ENCODE peak calls at places on chromosomes 2 and 18, in nine cellular contexts. One of them, this sample, is unnamed.

GRCh38 chr2:225581906-225582305 is 182.4 kb downstream of the NYAP2 start:
- DNase-seq in lower leg skin: no peak
- DNase-seq in AG10803: no peak
- DNase-seq in naive thymus-derived CD8-positive, alpha-beta T cell: no peak
- DNase-seq in activated T-cell treated with anti-CD3 and anti-CD28 coated beads for 1 hour: no peak
- DNase-seq in naive B cell: no peak
- DNase-seq in amniotic stem cell: no peak
- DNase-seq in tibial artery: no peak
- DNase-seq in activated CD4-positive, alpha-beta T cell treated with anti-CD3 and anti-CD28 coated beads, Interleukin-2, amount 50 U/mL, for 48 hours: no peak
- DNase-seq in this sample: no peak

GRCh38 chr18:36808681-36809080 is 20.1 kb downstream of the TPGS2 start:
- DNase-seq in activated T-cell treated with anti-CD3 and anti-CD28 coated beads for 1 hour: no peak
- DNase-seq in AG10803: peak
- DNase-seq in lower leg skin: no peak
- DNase-seq in activated CD4-positive, alpha-beta T cell treated with anti-CD3 and anti-CD28 coated beads, Interleukin-2, amount 50 U/mL, for 48 hours: no peak
- DNase-seq in naive B cell: no peak
- DNase-seq in tibial artery: no peak
- DNase-seq in naive thymus-derived CD8-positive, alpha-beta T cell: no peak
- DNase-seq in amniotic stem cell: peak
- DNase-seq in this sample: peak

GRCh38 chr2:96116424-96116878 is at the start of gene ADRA2B:
- DNase-seq in activated CD4-positive, alpha-beta T cell treated with anti-CD3 and anti-CD28 coated beads, Interleukin-2, amount 50 U/mL, for 48 hours: peak
- DNase-seq in lower leg skin: no peak
- DNase-seq in amniotic stem cell: no peak
- DNase-seq in naive thymus-derived CD8-positive, alpha-beta T cell: peak
- DNase-seq in AG10803: no peak
- DNase-seq in activated T-cell treated with anti-CD3 and anti-CD28 coated beads for 1 hour: peak
- DNase-seq in naive B cell: peak
- DNase-seq in tibial artery: no peak
- DNase-seq in this sample: no peak

GRCh38 chr2:236569593-236569973 is at the start of gene ACKR3:
- DNase-seq in naive thymus-derived CD8-positive, alpha-beta T cell: peak
- DNase-seq in naive B cell: peak
- DNase-seq in AG10803: peak
- DNase-seq in lower leg skin: peak
- DNase-seq in amniotic stem cell: peak
- DNase-seq in activated CD4-positive, alpha-beta T cell treated with anti-CD3 and anti-CD28 coated beads, Interleukin-2, amount 50 U/mL, for 48 hours: peak
- DNase-seq in activated T-cell treated with anti-CD3 and anti-CD28 coated beads for 1 hour: peak
- DNase-seq in tibial artery: peak
- DNase-seq in this sample: peak

GRCh38 chr2:199457147-199458016 is at the start of gene SATB2:
- DNase-seq in AG10803: peak
- DNase-seq in activated T-cell treated with anti-CD3 and anti-CD28 coated beads for 1 hour: no peak
- DNase-seq in naive thymus-derived CD8-positive, alpha-beta T cell: no peak
- DNase-seq in activated CD4-positive, alpha-beta T cell treated with anti-CD3 and anti-CD28 coated beads, Interleukin-2, amount 50 U/mL, for 48 hours: no peak
- DNase-seq in tibial artery: no peak
- DNase-seq in lower leg skin: peak
- DNase-seq in naive B cell: no peak
- DNase-seq in amniotic stem cell: peak
- DNase-seq in this sample: no peak

GRCh38 chr2:72576861-72577260 is 249.0 kb downstream of the EXOC6B start:
- DNase-seq in amniotic stem cell: no peak
- DNase-seq in lower leg skin: no peak
- DNase-seq in AG10803: peak
- DNase-seq in tibial artery: no peak
- DNase-seq in activated CD4-positive, alpha-beta T cell treated with anti-CD3 and anti-CD28 coated beads, Interleukin-2, amount 50 U/mL, for 48 hours: no peak
- DNase-seq in naive B cell: no peak
- DNase-seq in naive thymus-derived CD8-positive, alpha-beta T cell: no peak
- DNase-seq in activated T-cell treated with anti-CD3 and anti-CD28 coated beads for 1 hour: no peak
- DNase-seq in this sample: no peak

GRCh38 chr2:233062946-233063268 is 2.8 kb downstream of the INPP5D start:
- DNase-seq in activated T-cell treated with anti-CD3 and anti-CD28 coated beads for 1 hour: no peak
- DNase-seq in naive thymus-derived CD8-positive, alpha-beta T cell: no peak
- DNase-seq in naive B cell: no peak
- DNase-seq in tibial artery: no peak
- DNase-seq in AG10803: no peak
- DNase-seq in amniotic stem cell: no peak
- DNase-seq in lower leg skin: no peak
- DNase-seq in activated CD4-positive, alpha-beta T cell treated with anti-CD3 and anti-CD28 coated beads, Interleukin-2, amount 50 U/mL, for 48 hours: no peak
- DNase-seq in this sample: no peak

GRCh38 chr18:56652802-56653201 is 1.6 kb downstream of the WDR7 start:
- DNase-seq in naive thymus-derived CD8-positive, alpha-beta T cell: no peak
- DNase-seq in naive B cell: no peak
- DNase-seq in tibial artery: no peak
- DNase-seq in lower leg skin: no peak
- DNase-seq in amniotic stem cell: no peak
- DNase-seq in AG10803: no peak
- DNase-seq in activated T-cell treated with anti-CD3 and anti-CD28 coated beads for 1 hour: no peak
- DNase-seq in activated CD4-positive, alpha-beta T cell treated with anti-CD3 and anti-CD28 coated beads, Interleukin-2, amount 50 U/mL, for 48 hours: no peak
- DNase-seq in this sample: no peak

GRCh38 chr2:42141687-42142475 is 27.3 kb upstream of the EML4 start:
- DNase-seq in amniotic stem cell: peak
- DNase-seq in naive B cell: peak
- DNase-seq in activated T-cell treated with anti-CD3 and anti-CD28 coated beads for 1 hour: no peak
- DNase-seq in AG10803: peak
- DNase-seq in activated CD4-positive, alpha-beta T cell treated with anti-CD3 and anti-CD28 coated beads, Interleukin-2, amount 50 U/mL, for 48 hours: peak
- DNase-seq in lower leg skin: peak
- DNase-seq in tibial artery: peak
- DNase-seq in naive thymus-derived CD8-positive, alpha-beta T cell: no peak
- DNase-seq in this sample: peak

GRCh38 chr2:147538088-147538487 is 306.7 kb upstream of the ACVR2A start:
- DNase-seq in AG10803: peak
- DNase-seq in tibial artery: no peak
- DNase-seq in naive B cell: no peak
- DNase-seq in amniotic stem cell: no peak
- DNase-seq in naive thymus-derived CD8-positive, alpha-beta T cell: no peak
- DNase-seq in activated CD4-positive, alpha-beta T cell treated with anti-CD3 and anti-CD28 coated beads, Interleukin-2, amount 50 U/mL, for 48 hours: no peak
- DNase-seq in lower leg skin: no peak
- DNase-seq in activated T-cell treated with anti-CD3 and anti-CD28 coated beads for 1 hour: no peak
- DNase-seq in this sample: no peak

GRCh38 chr2:176428943-176429469 is 159.8 kb downstream of the MTX2 start:
- DNase-seq in activated T-cell treated with anti-CD3 and anti-CD28 coated beads for 1 hour: no peak
- DNase-seq in AG10803: no peak
- DNase-seq in lower leg skin: no peak
- DNase-seq in naive thymus-derived CD8-positive, alpha-beta T cell: no peak
- DNase-seq in activated CD4-positive, alpha-beta T cell treated with anti-CD3 and anti-CD28 coated beads, Interleukin-2, amount 50 U/mL, for 48 hours: no peak
- DNase-seq in amniotic stem cell: no peak
- DNase-seq in tibial artery: no peak
- DNase-seq in naive B cell: no peak
- DNase-seq in this sample: no peak

GRCh38 chr2:222813177-222813843 is 47.5 kb upstream of the ACSL3 start:
- DNase-seq in AG10803: no peak
- DNase-seq in lower leg skin: no peak
- DNase-seq in tibial artery: no peak
- DNase-seq in activated CD4-positive, alpha-beta T cell treated with anti-CD3 and anti-CD28 coated beads, Interleukin-2, amount 50 U/mL, for 48 hours: peak
- DNase-seq in naive thymus-derived CD8-positive, alpha-beta T cell: no peak
- DNase-seq in amniotic stem cell: no peak
- DNase-seq in naive B cell: no peak
- DNase-seq in activated T-cell treated with anti-CD3 and anti-CD28 coated beads for 1 hour: no peak
- DNase-seq in this sample: no peak

GRCh38 chr18:10270160-10270571 is 184.3 kb upstream of the APCDD1 start:
- DNase-seq in activated CD4-positive, alpha-beta T cell treated with anti-CD3 and anti-CD28 coated beads, Interleukin-2, amount 50 U/mL, for 48 hours: no peak
- DNase-seq in activated T-cell treated with anti-CD3 and anti-CD28 coated beads for 1 hour: no peak
- DNase-seq in tibial artery: peak
- DNase-seq in amniotic stem cell: no peak
- DNase-seq in lower leg skin: no peak
- DNase-seq in naive B cell: no peak
- DNase-seq in naive thymus-derived CD8-positive, alpha-beta T cell: no peak
- DNase-seq in AG10803: peak
- DNase-seq in this sample: no peak

GRCh38 chr18:31424383-31424988 is 23.1 kb upstream of the DSG3 start:
- DNase-seq in activated CD4-positive, alpha-beta T cell treated with anti-CD3 and anti-CD28 coated beads, Interleukin-2, amount 50 U/mL, for 48 hours: peak
- DNase-seq in activated T-cell treated with anti-CD3 and anti-CD28 coated beads for 1 hour: no peak
- DNase-seq in amniotic stem cell: no peak
- DNase-seq in naive B cell: no peak
- DNase-seq in tibial artery: no peak
- DNase-seq in naive thymus-derived CD8-positive, alpha-beta T cell: no peak
- DNase-seq in lower leg skin: no peak
- DNase-seq in AG10803: no peak
- DNase-seq in this sample: no peak

GRCh38 chr18:49768051-49768391 is 45.3 kb downstream of the ACAA2 start:
- DNase-seq in activated CD4-positive, alpha-beta T cell treated with anti-CD3 and anti-CD28 coated beads, Interleukin-2, amount 50 U/mL, for 48 hours: peak
- DNase-seq in AG10803: peak
- DNase-seq in naive thymus-derived CD8-positive, alpha-beta T cell: no peak
- DNase-seq in lower leg skin: no peak
- DNase-seq in amniotic stem cell: no peak
- DNase-seq in activated T-cell treated with anti-CD3 and anti-CD28 coated beads for 1 hour: no peak
- DNase-seq in naive B cell: no peak
- DNase-seq in tibial artery: no peak
- DNase-seq in this sample: no peak

GRCh38 chr18:9771977-9772660 is 64.0 kb downstream of the RAB31 start:
- DNase-seq in activated T-cell treated with anti-CD3 and anti-CD28 coated beads for 1 hour: no peak
- DNase-seq in naive thymus-derived CD8-positive, alpha-beta T cell: no peak
- DNase-seq in AG10803: no peak
- DNase-seq in tibial artery: no peak
- DNase-seq in naive B cell: no peak
- DNase-seq in activated CD4-positive, alpha-beta T cell treated with anti-CD3 and anti-CD28 coated beads, Interleukin-2, amount 50 U/mL, for 48 hours: no peak
- DNase-seq in amniotic stem cell: no peak
- DNase-seq in lower leg skin: peak
- DNase-seq in this sample: no peak

GRCh38 chr18:13232971-13233565 is 14.5 kb downstream of the LDLRAD4 start:
- DNase-seq in naive B cell: no peak
- DNase-seq in lower leg skin: peak
- DNase-seq in activated CD4-positive, alpha-beta T cell treated with anti-CD3 and anti-CD28 coated beads, Interleukin-2, amount 50 U/mL, for 48 hours: no peak
- DNase-seq in activated T-cell treated with anti-CD3 and anti-CD28 coated beads for 1 hour: no peak
- DNase-seq in AG10803: no peak
- DNase-seq in tibial artery: peak
- DNase-seq in amniotic stem cell: no peak
- DNase-seq in naive thymus-derived CD8-positive, alpha-beta T cell: no peak
- DNase-seq in this sample: no peak

GRCh38 chr18:31506024-31506742 is 8.2 kb downstream of the DSG2 start:
- DNase-seq in amniotic stem cell: no peak
- DNase-seq in tibial artery: no peak
- DNase-seq in lower leg skin: no peak
- DNase-seq in naive thymus-derived CD8-positive, alpha-beta T cell: no peak
- DNase-seq in activated T-cell treated with anti-CD3 and anti-CD28 coated beads for 1 hour: no peak
- DNase-seq in AG10803: peak
- DNase-seq in naive B cell: no peak
- DNase-seq in activated CD4-positive, alpha-beta T cell treated with anti-CD3 and anti-CD28 coated beads, Interleukin-2, amount 50 U/mL, for 48 hours: no peak
- DNase-seq in this sample: no peak

GRCh38 chr2:99707592-99707991 is 217.8 kb upstream of the REV1 start:
- DNase-seq in naive thymus-derived CD8-positive, alpha-beta T cell: no peak
- DNase-seq in amniotic stem cell: peak
- DNase-seq in naive B cell: no peak
- DNase-seq in lower leg skin: no peak
- DNase-seq in activated T-cell treated with anti-CD3 and anti-CD28 coated beads for 1 hour: no peak
- DNase-seq in AG10803: peak
- DNase-seq in activated CD4-positive, alpha-beta T cell treated with anti-CD3 and anti-CD28 coated beads, Interleukin-2, amount 50 U/mL, for 48 hours: no peak
- DNase-seq in tibial artery: no peak
- DNase-seq in this sample: no peak

This sample was measured in AG04449.